ENCODE peak calls at places on chromosomes 7 and 10, in six cellular contexts. O is HepG2, V is HCT116, G is upper lobe of left lung, P is K562, A is GM12878. T is an unnamed sample.

GRCh38 chr10:70176441-70176840 is 6.1 kb upstream of the SAR1A start:
- ATAC-seq in V (no peak), G (no peak), P (no peak), A (no peak), O (no peak), T (no peak)

GRCh38 chr10:114388275-114388674 is 16.0 kb downstream of the AFAP1L2 start:
- ATAC-seq in G (no peak), A (peak), O (no peak), P (no peak), V (no peak), T (no peak)

GRCh38 chr7:127920787-127921438 is 110.3 kb downstream of the LRRC4 start:
- ATAC-seq in V (no peak), P (no peak), A (peak), G (peak), O (no peak), T (peak)

GRCh38 chr10:32371101-32371500 is 24.1 kb upstream of the EPC1 start:
- ATAC-seq in O (no peak), A (no peak), V (no peak), G (no peak), P (no peak), T (no peak)

GRCh38 chr10:29878492-29878891 is 180.9 kb downstream of the JCAD start:
- ATAC-seq in G (no peak), A (no peak), P (no peak), V (no peak), O (no peak), T (no peak)

GRCh38 chr10:123529146-123529760 is 136.9 kb upstream of the GPR26 start:
- ATAC-seq in G (no peak), V (no peak), A (no peak), P (no peak), O (no peak), T (no peak)

GRCh38 chr7:151437866-151438516 is 1.9 kb downstream of the CRYGN start:
- ATAC-seq in G (no peak), A (no peak), V (no peak), P (no peak), O (no peak), T (no peak)

GRCh38 chr10:76303682-76304316 is 872.4 kb downstream of the LRMDA start:
- ATAC-seq in P (peak), V (peak), A (peak), G (peak), O (peak), T (peak)

GRCh38 chr7:150586778-150587152 is 19.6 kb downstream of the GIMAP4 start:
- ATAC-seq in V (no peak), A (no peak), O (no peak), G (peak), P (no peak), T (peak)

GRCh38 chr7:80309377-80309776 is 174.7 kb downstream of the GNAI1 start:
- ATAC-seq in V (no peak), P (no peak), O (no peak), G (no peak), A (no peak), T (no peak)

GRCh38 chr10:113162960-113163359 is 212.9 kb downstream of the TCF7L2 start:
- ATAC-seq in O (no peak), P (no peak), A (no peak), V (no peak), G (no peak), T (peak)

GRCh38 chr10:24277771-24278518 is 69.0 kb downstream of the KIAA1217 start:
- ATAC-seq in O (no peak), P (no peak), V (no peak), A (no peak), G (no peak), T (no peak)

GRCh38 chr10:118977022-118977599 is 52.4 kb upstream of the NANOS1 start:
- ATAC-seq in P (no peak), O (no peak), A (no peak), V (no peak), G (no peak), T (no peak)

GRCh38 chr10:4488924-4489323 is 337.1 kb upstream of the AKR1E2 start:
- ATAC-seq in G (no peak), V (no peak), A (no peak), P (no peak), O (no peak), T (no peak)

GRCh38 chr10:105073999-105074398 is 432.9 kb downstream of the SORCS3 start:
- ATAC-seq in G (no peak), P (no peak), V (no peak), O (no peak), A (no peak), T (no peak)

GRCh38 chr7:97078023-97078988 is 39.2 kb upstream of the SDHAF3 start:
- ATAC-seq in V (no peak), A (peak), P (no peak), G (no peak), O (no peak), T (no peak)

GRCh38 chr10:79583488-79584024 is 23.3 kb upstream of the SFTPA2 start:
- ATAC-seq in G (no peak), O (no peak), V (no peak), P (no peak), A (no peak), T (no peak)

GRCh38 chr10:30436688-30437038 is 2.7 kb downstream of the MAP3K8 start:
- ATAC-seq in G (no peak), P (peak), A (no peak), V (no peak), O (no peak), T (no peak)

GRCh38 chr10:97479939-97480338 is 18.3 kb downstream of the MMS19 start:
- ATAC-seq in V (peak), A (no peak), G (no peak), P (no peak), O (no peak), T (no peak)

GRCh38 chr7:35415411-35415822 is 161.5 kb upstream of the TBX20 start:
- ATAC-seq in G (peak), V (no peak), O (no peak), P (no peak), A (no peak), T (peak)

GRCh38 chr10:6694447-6695155 is 114.5 kb upstream of the PRKCQ start:
- ATAC-seq in O (no peak), V (no peak), G (no peak), P (no peak), A (no peak), T (no peak)

GRCh38 chr10:71302874-71303568 is 16.0 kb upstream of the SLC29A3 start:
- ATAC-seq in A (peak), V (peak), P (peak), O (peak), G (peak), T (no peak)

GRCh38 chr7:94367940-94368339 is 26.8 kb upstream of the COL1A2 start:
- ATAC-seq in V (no peak), O (no peak), P (no peak), A (no peak), G (peak), T (peak)

GRCh38 chr7:33501368-33501767 is 372.0 kb downstream of the BBS9 start:
- ATAC-seq in G (no peak), A (no peak), V (no peak), O (no peak), P (no peak), T (no peak)

DNA sequence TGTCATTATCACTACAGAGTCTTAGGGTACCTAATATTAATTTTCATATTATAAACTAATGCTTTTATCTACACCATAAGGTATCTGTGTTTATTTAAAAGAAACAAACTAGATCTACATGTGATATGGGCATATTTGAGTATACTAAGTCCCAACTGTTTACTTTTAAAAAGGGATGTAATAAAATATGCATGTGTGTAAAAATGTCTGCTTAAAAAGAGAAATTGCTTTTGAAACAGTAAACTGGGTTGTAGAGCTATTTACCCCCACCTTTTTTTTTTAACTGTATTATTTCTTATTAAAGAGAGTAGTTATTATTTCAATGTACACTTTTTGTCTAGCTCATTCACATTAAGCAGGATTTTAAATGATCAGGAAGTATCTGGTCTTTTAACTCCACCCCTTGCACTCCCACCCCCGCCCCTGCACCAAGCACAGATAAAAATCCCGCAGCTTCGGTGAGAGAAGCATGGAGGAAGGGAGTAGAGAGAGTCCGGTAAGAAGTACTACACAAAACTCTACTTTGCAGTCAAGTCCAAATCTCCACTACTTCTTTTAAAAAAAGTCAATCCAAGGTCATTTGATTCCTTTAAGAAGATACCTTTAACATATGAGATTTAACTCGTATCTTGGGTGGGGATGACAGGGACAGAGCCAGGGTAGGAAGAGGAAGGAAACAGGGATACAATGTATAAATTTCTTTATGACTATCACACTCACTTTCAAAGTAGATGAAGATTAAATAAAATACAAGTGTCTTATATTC is 131.9 kb downstream of the NRBF2 start:
- ATAC-seq in G (peak), O (peak), A (peak), P (peak), V (peak), T (no peak)
- TF ChIP-seq POLR2A in G (no peak), O (peak), A (peak), P (peak), V (no peak), T (no peak)

GRCh38 chr7:101626758-101627157 is 2.3 kb downstream of the MYL10 start:
- ATAC-seq in O (no peak), P (no peak), V (no peak), G (no peak), A (no peak), T (no peak)

GRCh38 chr7:101628522-101628921 is 574 bp downstream of the MYL10 start:
- ATAC-seq in G (no peak), A (peak), P (no peak), O (no peak), V (no peak), T (no peak)

GRCh38 chr7:101625076-101625914 is 3.8 kb downstream of the MYL10 start:
- ATAC-seq in G (peak), V (no peak), A (no peak), O (peak), P (peak), T (no peak)

GRCh38 chr7:101624246-101625000 is 4.7 kb downstream of the MYL10 start:
- ATAC-seq in V (no peak), A (no peak), O (peak), G (no peak), P (peak), T (no peak)

DNA sequence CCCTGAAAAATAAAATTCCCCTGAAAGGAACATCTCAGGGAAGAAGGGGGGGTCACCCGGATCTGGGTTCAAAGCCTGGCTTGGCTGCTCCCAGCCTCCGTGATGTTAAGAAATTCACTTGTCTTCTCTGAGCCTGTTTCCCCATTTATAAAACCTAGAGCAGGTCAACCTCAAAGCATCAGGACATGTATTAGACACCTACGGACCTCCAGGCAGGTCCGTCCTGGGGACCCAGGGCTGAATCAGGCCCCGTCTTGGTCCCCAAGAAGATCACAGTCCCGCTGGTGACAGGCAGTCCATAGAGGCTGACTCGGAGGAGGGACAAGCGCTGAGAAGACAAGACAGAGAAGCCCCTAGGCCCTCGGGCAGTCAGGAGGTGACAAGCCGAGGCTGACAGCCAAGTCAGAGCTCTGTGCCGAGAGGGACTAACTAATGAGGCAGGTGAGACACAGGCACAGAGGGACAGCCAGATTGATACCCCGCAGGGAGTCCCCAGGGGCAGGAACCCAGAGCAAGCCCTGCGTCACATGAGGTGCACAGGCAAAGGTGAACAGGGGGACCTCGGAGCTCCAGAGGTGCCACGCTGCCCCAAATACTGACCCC is 2.9 kb downstream of the MYL10 start:
- ATAC-seq in G (no peak), O (peak), P (no peak), V (no peak), A (no peak), T (no peak)
- TF ChIP-seq POLR2AphosphoS5 in G (no peak), O (no peak), P (no peak), V (no peak), A (no peak), T (no peak)

GRCh38 chr10:110534571-110534970 is 32.9 kb upstream of the SMC3 start:
- ATAC-seq in A (no peak), P (no peak), O (no peak), V (no peak), G (no peak), T (no peak)

GRCh38 chr10:110533149-110533548 is 34.3 kb upstream of the SMC3 start:
- ATAC-seq in A (no peak), G (no peak), P (no peak), V (no peak), O (no peak), T (no peak)

GRCh38 chr10:110540038-110540437 is 27.5 kb upstream of the SMC3 start:
- ATAC-seq in G (no peak), A (peak), O (no peak), P (no peak), V (no peak), T (no peak)

GRCh38 chr10:110531687-110532086 is 34.0 kb downstream of the DUSP5 start:
- ATAC-seq in G (no peak), P (no peak), A (no peak), O (no peak), V (no peak), T (no peak)

GRCh38 chr10:110535958-110536891 is 31.3 kb upstream of the SMC3 start:
- ATAC-seq in O (peak), V (peak), P (peak), G (peak), A (peak), T (no peak)
- TF ChIP-seq CTCF in O (peak), V (peak), P (peak), G (peak), A (peak), T (peak)

GRCh38 chr10:100529473-100530298 is at the start of gene NDUFB8:
- ATAC-seq in A (peak), P (peak), O (peak), G (peak), V (peak), T (peak)
- TF ChIP-seq POLR2A in A (peak), P (peak), O (peak), G (peak), V (peak), T (peak)

DNA sequence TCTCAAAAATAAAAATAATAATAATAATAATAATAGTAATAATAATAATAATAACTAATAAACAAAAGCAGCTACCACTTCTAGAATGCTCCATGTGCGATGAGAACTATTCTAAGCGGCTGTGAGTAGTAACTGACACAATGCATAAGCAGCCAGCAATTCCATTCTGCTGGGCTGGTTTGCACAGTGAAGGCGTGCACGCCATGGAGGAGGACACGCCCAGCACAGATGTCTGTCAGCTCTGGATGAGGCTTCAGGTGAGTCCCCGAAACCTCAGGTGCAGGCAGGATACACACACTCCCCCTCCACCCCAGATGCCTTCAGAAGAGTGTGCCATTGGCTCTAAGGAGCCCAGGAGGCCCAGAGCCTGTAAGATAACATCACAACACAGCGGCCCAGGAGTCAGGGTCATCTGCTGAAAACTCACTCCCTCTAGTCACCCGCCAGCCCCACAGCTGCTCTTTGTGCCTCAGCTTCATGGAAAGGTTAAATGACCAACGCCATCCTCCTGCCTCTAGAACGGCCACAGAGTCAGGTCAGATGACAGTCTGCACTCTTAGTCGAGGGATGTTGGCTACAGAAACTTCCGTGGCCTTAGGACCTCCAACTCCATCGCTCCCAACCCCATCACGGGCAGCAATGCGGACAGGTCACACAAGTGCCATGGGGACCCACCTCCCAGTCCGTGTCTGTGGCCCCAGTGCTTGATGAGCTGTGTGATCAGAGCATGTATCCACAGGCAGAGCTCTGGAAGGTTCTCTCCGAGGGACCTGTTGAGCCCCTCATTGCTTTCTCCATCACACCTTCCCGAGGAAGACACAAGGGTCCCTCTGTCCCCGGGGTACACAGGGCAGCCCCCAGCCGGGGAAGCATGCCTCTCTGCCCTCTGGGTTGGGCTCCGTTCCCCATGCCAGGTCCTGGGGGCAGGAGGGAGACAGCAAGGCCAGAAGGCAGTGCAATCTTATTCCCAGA is 103.9 kb downstream of the CTBP2 start:
- ATAC-seq in V (no peak), O (no peak), A (no peak), G (no peak), P (no peak), T (no peak)
- TF ChIP-seq POLR2AphosphoS5 in V (no peak), O (no peak), A (no peak), G (no peak), P (no peak), T (no peak)

DNA sequence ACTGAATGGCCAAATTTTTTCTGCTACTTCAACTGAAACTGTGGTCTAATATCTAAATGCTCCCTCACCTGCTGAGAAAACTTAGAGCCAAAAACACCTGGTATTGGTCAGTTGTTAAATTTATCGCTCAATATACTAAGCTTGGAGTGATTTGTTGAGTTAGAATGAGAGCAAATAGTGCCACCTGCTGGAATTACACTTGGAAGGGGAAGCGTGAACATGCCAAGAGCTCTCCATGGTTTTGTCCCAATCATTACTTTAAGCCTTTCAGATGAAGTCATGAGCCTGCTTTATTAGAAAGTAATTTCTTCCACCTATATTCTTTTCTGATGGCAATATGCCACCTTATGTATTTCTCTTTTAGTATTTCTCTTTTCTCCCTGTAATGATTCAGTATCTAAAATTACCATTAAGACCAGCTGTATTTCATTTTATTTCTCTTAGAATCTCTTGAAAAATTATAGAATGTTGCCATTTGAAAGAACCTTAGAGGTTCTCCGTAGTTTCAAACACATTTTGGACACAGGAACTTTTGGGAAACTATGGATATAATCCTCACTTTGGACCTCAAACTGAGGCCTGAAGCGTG is 447.8 kb upstream of the C7orf33 start:
- ATAC-seq in A (peak), V (no peak), P (peak), G (peak), O (peak), T (no peak)
- TF ChIP-seq CTCF in A (peak), V (peak), P (peak), G (peak), O (peak), T (peak)

GRCh38 chr10:102132563-102133372 is at the start of gene PPRC1:
- ATAC-seq in A (peak), G (peak), O (peak), P (peak), V (peak), T (peak)
- TF ChIP-seq POLR2A in A (peak), G (peak), O (peak), P (peak), V (peak), T (peak)

GRCh38 chr10:89699581-89700064 is 1.8 kb upstream of the KIF20B start:
- ATAC-seq in G (no peak), O (peak), V (no peak), A (no peak), P (no peak), T (no peak)

GRCh38 chr10:89697946-89698345 is 3.4 kb upstream of the KIF20B start:
- ATAC-seq in V (no peak), O (no peak), A (no peak), G (no peak), P (no peak), T (no peak)

GRCh38 chr10:89702121-89702480 is 711 bp downstream of the KIF20B start:
- ATAC-seq in A (peak), G (no peak), P (peak), O (peak), V (no peak), T (no peak)

GRCh38 chr10:89700914-89701237 is 514 bp upstream of the KIF20B start:
- ATAC-seq in A (no peak), G (no peak), V (no peak), O (no peak), P (no peak), T (peak)

GRCh38 chr10:89701238-89702120 is at the start of gene KIF20B:
- ATAC-seq in V (peak), G (peak), P (peak), O (peak), A (peak), T (peak)
- TF ChIP-seq POLR2AphosphoS5 in V (peak), G (peak), P (peak), O (peak), A (peak), T (peak)

DNA sequence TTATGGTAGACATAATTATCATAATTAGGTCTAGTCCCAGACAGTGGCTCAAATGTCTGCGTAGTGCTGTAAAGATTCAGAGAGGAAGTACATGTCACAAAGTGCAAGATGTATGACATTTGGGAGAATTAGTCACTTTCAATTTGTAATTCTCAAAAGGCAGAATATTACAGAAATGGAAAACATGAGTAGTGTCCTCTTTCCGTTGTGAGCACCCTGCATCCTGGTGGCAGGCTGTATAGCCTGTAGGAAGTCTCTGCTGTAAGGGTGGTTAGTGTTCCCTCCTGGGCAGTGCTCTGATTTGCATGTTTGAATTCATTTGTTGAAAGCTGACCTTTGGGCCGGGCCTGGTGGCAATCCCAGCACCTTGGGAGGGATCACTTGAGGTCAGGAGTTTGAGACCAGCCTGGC is 17.0 kb downstream of the CDK14 start:
- ATAC-seq in O (no peak), P (no peak), A (peak), G (peak), V (no peak), T (no peak)
- TF ChIP-seq CTCF in O (no peak), P (no peak), A (no peak), G (no peak), V (no peak), T (no peak)